ENCODE peak calls at places on chromosome 20, in seven cellular contexts. One of them, this sample, is unnamed. For H3K27me3 and H3K36me3, the result is how much of the 10 kb centered on the place peaks cover.

GRCh38 chr20:29741594-29741893 is 1515.9 kb upstream of the DEFB115 start:
- DNase-seq in mesendoderm: no peak
- DNase-seq in GM23248: no peak
- DNase-seq in adipocyte: no peak
- DNase-seq in SJSA1: peak
- DNase-seq in ovary: no peak
- DNase-seq in SJCRH30: no peak
- DNase-seq in this sample: no peak

GRCh38 chr20:3174442-3175263 is 1.3 kb upstream of the LZTS3 start:
- DNase-seq in mesendoderm: peak
- DNase-seq in GM23248: peak
- DNase-seq in adipocyte: peak
- DNase-seq in SJSA1: no peak
- DNase-seq in ovary: no peak
- DNase-seq in SJCRH30: peak
- DNase-seq in this sample: no peak

GRCh38 chr20:37755665-37756064 is 61.8 kb downstream of the CTNNBL1 start:
- DNase-seq in mesendoderm: peak
- DNase-seq in GM23248: peak
- DNase-seq in adipocyte: peak
- DNase-seq in SJSA1: no peak
- DNase-seq in ovary: no peak
- DNase-seq in SJCRH30: no peak
- DNase-seq in this sample: no peak

GRCh38 chr20:13009682-13010406 is 1.1 kb downstream of the SPTLC3 start:
- DNase-seq in mesendoderm: no peak
- DNase-seq in GM23248: peak
- DNase-seq in adipocyte: peak
- DNase-seq in SJSA1: peak
- DNase-seq in ovary: peak
- DNase-seq in SJCRH30: no peak
- DNase-seq in this sample: peak

GRCh38 chr20:9485614-9486325 is 28.6 kb upstream of the LAMP5 start:
- DNase-seq in mesendoderm: peak
- DNase-seq in GM23248: no peak
- DNase-seq in adipocyte: no peak
- DNase-seq in SJSA1: no peak
- DNase-seq in ovary: no peak
- DNase-seq in SJCRH30: no peak
- DNase-seq in this sample: no peak

GRCh38 chr20:63082308-63082938 is 75.7 kb upstream of the BHLHE23 start:
- DNase-seq in mesendoderm: peak
- DNase-seq in GM23248: peak
- DNase-seq in adipocyte: peak
- DNase-seq in SJSA1: no peak
- DNase-seq in ovary: no peak
- DNase-seq in SJCRH30: peak
- DNase-seq in this sample: peak

GRCh38 chr20:42067174-42067573 is 449.0 kb upstream of the CHD6 start:
- DNase-seq in mesendoderm: no peak
- DNase-seq in GM23248: no peak
- DNase-seq in adipocyte: no peak
- DNase-seq in SJSA1: no peak
- DNase-seq in ovary: no peak
- DNase-seq in SJCRH30: no peak
- DNase-seq in this sample: no peak

GRCh38 chr20:54167909-54168872 is 5.6 kb downstream of the CYP24A1 start:
- DNase-seq in mesendoderm: no peak
- DNase-seq in GM23248: peak
- DNase-seq in adipocyte: no peak
- DNase-seq in SJSA1: no peak
- DNase-seq in ovary: no peak
- DNase-seq in SJCRH30: peak
- DNase-seq in this sample: peak

GRCh38 chr20:36866681-36867485 is 9.1 kb upstream of the TLDC2 start:
- DNase-seq in mesendoderm: no peak
- DNase-seq in GM23248: peak
- DNase-seq in adipocyte: peak
- DNase-seq in SJSA1: no peak
- DNase-seq in ovary: no peak
- DNase-seq in SJCRH30: no peak
- DNase-seq in this sample: peak

GRCh38 chr20:9590189-9590588 is 75.8 kb downstream of the LAMP5 start:
- DNase-seq in mesendoderm: no peak
- DNase-seq in GM23248: peak
- DNase-seq in adipocyte: peak
- DNase-seq in SJSA1: no peak
- DNase-seq in ovary: no peak
- DNase-seq in SJCRH30: no peak
- DNase-seq in this sample: peak

GRCh38 chr20:32638848-32639247 is 34.9 kb downstream of the C20orf203 start:
- DNase-seq in mesendoderm: no peak
- DNase-seq in GM23248: peak
- DNase-seq in adipocyte: peak
- DNase-seq in SJSA1: peak
- DNase-seq in ovary: peak
- DNase-seq in SJCRH30: no peak
- DNase-seq in this sample: peak

GRCh38 chr20:21670126-21670525 is 35.3 kb upstream of the PAX1 start:
- DNase-seq in mesendoderm: peak
- DNase-seq in GM23248: no peak
- DNase-seq in adipocyte: no peak
- DNase-seq in SJSA1: no peak
- DNase-seq in ovary: no peak
- DNase-seq in SJCRH30: no peak
- DNase-seq in this sample: no peak

GRCh38 chr20:57685134-57685851 is 24.5 kb downstream of the PMEPA1 start:
- DNase-seq in mesendoderm: no peak
- DNase-seq in GM23248: no peak
- DNase-seq in adipocyte: no peak
- DNase-seq in SJSA1: no peak
- DNase-seq in ovary: no peak
- DNase-seq in SJCRH30: no peak
- DNase-seq in this sample: no peak

GRCh38 chr20:57683876-57684275 is 25.9 kb downstream of the PMEPA1 start:
- DNase-seq in mesendoderm: no peak
- DNase-seq in GM23248: no peak
- DNase-seq in adipocyte: no peak
- DNase-seq in SJSA1: no peak
- DNase-seq in ovary: no peak
- DNase-seq in SJCRH30: no peak
- DNase-seq in this sample: no peak

GRCh38 chr20:57680934-57681914 is 28.6 kb downstream of the PMEPA1 start:
- DNase-seq in mesendoderm: no peak
- DNase-seq in GM23248: no peak
- DNase-seq in adipocyte: no peak
- DNase-seq in SJSA1: no peak
- DNase-seq in ovary: no peak
- DNase-seq in SJCRH30: no peak
- DNase-seq in this sample: no peak

GRCh38 chr20:57680131-57680716 is 29.6 kb downstream of the PMEPA1 start:
- DNase-seq in mesendoderm: no peak
- DNase-seq in GM23248: no peak
- DNase-seq in adipocyte: no peak
- DNase-seq in SJSA1: no peak
- DNase-seq in ovary: no peak
- DNase-seq in SJCRH30: peak
- DNase-seq in this sample: no peak

DNA sequence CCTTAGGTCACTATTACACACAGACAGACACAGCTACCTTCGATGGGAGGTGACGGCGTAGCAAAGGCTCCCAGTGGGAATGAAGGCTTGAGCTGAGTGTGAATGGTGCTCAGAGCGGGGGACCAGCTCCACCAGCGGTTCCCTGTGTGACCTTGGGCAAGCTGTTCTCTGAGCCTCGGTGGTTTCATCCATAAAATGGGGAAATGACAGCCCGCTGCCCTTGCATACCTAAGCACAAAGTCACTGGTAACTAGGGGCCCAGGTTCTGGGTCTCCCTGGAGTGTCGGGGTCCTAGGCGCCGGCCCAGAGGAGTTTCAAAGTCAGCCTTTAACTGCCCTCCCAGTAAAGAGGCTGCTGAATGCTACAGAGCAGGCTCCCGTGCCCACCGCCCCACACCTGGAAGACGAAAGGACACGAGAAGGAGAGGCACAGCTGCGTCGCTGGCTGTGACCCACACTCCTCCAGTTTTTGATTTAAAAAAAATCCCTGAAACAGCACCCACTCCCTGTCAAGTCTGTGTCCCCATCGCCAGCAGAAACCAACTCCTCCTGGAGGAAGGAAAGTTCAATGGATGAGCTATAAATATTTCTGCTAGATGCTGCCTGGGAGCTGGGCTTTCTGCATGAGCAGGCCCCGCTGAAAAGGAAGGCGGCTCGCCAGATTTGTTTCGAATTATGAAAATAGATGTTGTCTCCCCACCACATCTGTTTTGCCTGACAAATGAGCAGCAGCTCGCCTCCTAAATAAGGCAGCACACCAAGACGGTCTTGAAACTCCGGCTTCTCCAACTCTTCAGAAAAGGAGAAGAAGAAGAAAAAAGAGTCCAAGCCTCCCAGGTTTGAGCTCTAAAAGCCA is 27.4 kb downstream of the PMEPA1 start:
- DNase-seq in mesendoderm: no peak
- DNase-seq in GM23248: no peak
- DNase-seq in adipocyte: no peak
- DNase-seq in SJSA1: no peak
- DNase-seq in ovary: peak
- DNase-seq in SJCRH30: no peak
- DNase-seq in this sample: no peak
- H3K4me3 ChIP-seq in mesendoderm: no peak
- H3K4me3 ChIP-seq in GM23248: no peak
- H3K4me3 ChIP-seq in adipocyte: no peak
- H3K4me3 ChIP-seq in SJSA1: no peak
- H3K4me3 ChIP-seq in ovary: no peak
- H3K4me3 ChIP-seq in SJCRH30: no peak
- H3K4me3 ChIP-seq in this sample: no peak

GRCh38 chr20:60459212-60459611 is 501.0 kb downstream of the CDH26 start:
- DNase-seq in mesendoderm: no peak
- DNase-seq in GM23248: no peak
- DNase-seq in adipocyte: no peak
- DNase-seq in SJSA1: no peak
- DNase-seq in ovary: no peak
- DNase-seq in SJCRH30: no peak
- DNase-seq in this sample: no peak

GRCh38 chr20:60454491-60454890 is 496.3 kb downstream of the CDH26 start:
- DNase-seq in mesendoderm: no peak
- DNase-seq in GM23248: no peak
- DNase-seq in adipocyte: no peak
- DNase-seq in SJSA1: no peak
- DNase-seq in ovary: no peak
- DNase-seq in SJCRH30: no peak
- DNase-seq in this sample: no peak

GRCh38 chr20:60455272-60455671 is 497.0 kb downstream of the CDH26 start:
- DNase-seq in mesendoderm: no peak
- DNase-seq in GM23248: no peak
- DNase-seq in adipocyte: no peak
- DNase-seq in SJSA1: no peak
- DNase-seq in ovary: no peak
- DNase-seq in SJCRH30: no peak
- DNase-seq in this sample: no peak

GRCh38 chr20:60453388-60453787 is 495.2 kb downstream of the CDH26 start:
- DNase-seq in mesendoderm: no peak
- DNase-seq in GM23248: no peak
- DNase-seq in adipocyte: no peak
- DNase-seq in SJSA1: no peak
- DNase-seq in ovary: no peak
- DNase-seq in SJCRH30: no peak
- DNase-seq in this sample: no peak

DNA sequence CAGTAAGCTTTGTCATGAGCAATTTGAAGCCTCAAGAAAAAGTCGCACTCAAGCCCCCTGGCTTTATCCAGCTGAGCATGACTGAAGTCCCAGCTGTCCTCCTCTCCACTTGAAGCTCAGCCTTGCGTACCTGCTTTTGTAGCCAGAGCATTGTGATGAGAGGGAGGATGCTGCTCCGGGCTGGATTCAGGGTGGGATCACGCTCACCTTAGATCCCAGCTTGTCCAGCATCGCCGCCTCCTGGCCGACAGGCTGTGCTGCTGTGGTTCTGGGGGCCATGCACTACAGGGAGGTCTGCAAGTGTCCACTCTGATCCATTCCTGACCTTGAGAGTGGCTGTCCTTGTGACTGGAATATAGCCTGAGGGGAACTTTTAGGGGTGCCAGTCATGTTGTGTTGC is 495.6 kb downstream of the CDH26 start:
- DNase-seq in mesendoderm: peak
- DNase-seq in GM23248: no peak
- DNase-seq in adipocyte: no peak
- DNase-seq in SJSA1: no peak
- DNase-seq in ovary: no peak
- DNase-seq in SJCRH30: peak
- DNase-seq in this sample: no peak
- H3K27me3 ChIP-seq in mesendoderm: under half
- H3K27me3 ChIP-seq in GM23248: under half
- H3K27me3 ChIP-seq in adipocyte: under half
- H3K27me3 ChIP-seq in SJSA1: under half
- H3K27me3 ChIP-seq in ovary: under half
- H3K27me3 ChIP-seq in SJCRH30: under half
- H3K27me3 ChIP-seq in this sample: under half

DNA sequence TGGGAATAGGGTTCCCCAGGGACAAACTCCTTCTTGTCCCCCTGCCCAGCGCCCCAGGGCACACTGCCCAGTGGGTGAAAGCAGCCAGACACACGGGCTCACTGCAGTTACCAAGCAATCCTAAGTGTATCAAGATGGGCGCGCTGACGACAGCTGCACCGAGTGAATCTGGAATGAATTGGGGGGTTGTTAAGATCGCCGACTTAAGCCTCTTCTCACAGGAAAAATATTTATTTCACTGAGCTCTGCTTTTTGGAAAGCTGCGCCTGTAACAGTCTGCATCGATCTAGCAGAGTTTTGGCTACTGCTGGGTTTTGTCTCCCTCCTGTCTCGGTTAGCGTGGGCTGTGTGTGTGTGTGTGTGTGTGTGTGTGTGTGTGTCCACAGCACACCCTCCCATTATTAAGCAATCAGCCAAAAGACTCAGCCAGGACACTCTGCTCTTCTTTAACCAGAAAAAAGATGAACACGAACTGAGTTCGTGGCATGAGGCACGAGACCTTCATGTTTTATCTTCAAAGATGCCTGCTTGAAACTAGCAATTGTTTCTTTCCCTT is 35.9 kb downstream of the RIPOR3 start:
- DNase-seq in mesendoderm: no peak
- DNase-seq in GM23248: peak
- DNase-seq in adipocyte: peak
- DNase-seq in SJSA1: no peak
- DNase-seq in ovary: peak
- DNase-seq in SJCRH30: peak
- DNase-seq in this sample: peak
- H3K36me3 ChIP-seq in mesendoderm: under half
- H3K36me3 ChIP-seq in GM23248: under half
- H3K36me3 ChIP-seq in adipocyte: under half
- H3K36me3 ChIP-seq in SJSA1: under half
- H3K36me3 ChIP-seq in ovary: under half
- H3K36me3 ChIP-seq in SJCRH30: under half
- H3K36me3 ChIP-seq in this sample: under half

DNA sequence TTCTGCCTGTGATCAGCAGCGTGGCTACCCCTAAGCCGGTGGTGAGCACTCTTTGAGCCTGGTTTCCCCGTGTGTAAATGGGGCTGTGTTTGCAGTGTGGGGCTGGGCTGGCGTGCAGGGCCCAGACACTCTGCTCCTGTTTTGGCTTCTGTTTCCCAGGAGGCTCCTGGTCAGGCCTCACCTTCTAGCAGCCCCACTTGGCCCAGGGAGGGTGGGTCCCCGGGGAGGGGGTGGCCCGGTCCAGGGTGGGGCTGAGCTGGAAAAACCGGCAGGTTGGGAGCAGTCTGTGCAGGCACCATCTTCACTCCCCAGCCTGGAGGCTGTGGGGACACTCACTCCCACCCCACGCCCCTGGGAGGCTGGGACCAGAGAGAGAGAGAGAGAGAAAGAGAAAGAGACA is 25.3 kb downstream of the CEBPB start:
- DNase-seq in mesendoderm: no peak
- DNase-seq in GM23248: no peak
- DNase-seq in adipocyte: no peak
- DNase-seq in SJSA1: no peak
- DNase-seq in ovary: no peak
- DNase-seq in SJCRH30: no peak
- DNase-seq in this sample: no peak
- H3K4me3 ChIP-seq in mesendoderm: no peak
- H3K4me3 ChIP-seq in GM23248: no peak
- H3K4me3 ChIP-seq in adipocyte: no peak
- H3K4me3 ChIP-seq in SJSA1: no peak
- H3K4me3 ChIP-seq in ovary: no peak
- H3K4me3 ChIP-seq in SJCRH30: no peak
- H3K4me3 ChIP-seq in this sample: no peak

This sample was measured in MG63.